ENCODE peak calls at places on chromosomes 2 and 18, in five cellular contexts. R, E, L, D and K are unnamed samples.

GRCh38 chr2:170276926-170277571 is 99.1 kb downstream of the MYO3B start:
- DNase-seq in E (no peak), R (no peak), L (no peak), D (no peak), K (peak)

GRCh38 chr2:189534854-189535253 is 45.7 kb downstream of the SLC40A1 start:
- DNase-seq in L (no peak), D (no peak), E (no peak), R (no peak), K (no peak)

GRCh38 chr2:73264332-73264606 is 20.0 kb downstream of the FBXO41 start:
- DNase-seq in D (no peak), R (no peak), L (no peak), E (no peak), K (no peak)

GRCh38 chr2:56314809-56315208 is 131.0 kb downstream of the CCDC85A start:
- DNase-seq in D (no peak), E (no peak), L (no peak), R (no peak), K (no peak)

GRCh38 chr2:65146067-65146466 is 16.2 kb upstream of the RAB1A start:
- DNase-seq in R (no peak), L (no peak), E (no peak), D (no peak), K (no peak)

GRCh38 chr2:167135691-167136090 is 247.4 kb downstream of the XIRP2 start:
- DNase-seq in R (peak), D (no peak), L (no peak), E (peak), K (no peak)

GRCh38 chr2:38073211-38074005 is 2.5 kb downstream of the CYP1B1 start:
- DNase-seq in L (no peak), E (no peak), R (no peak), D (no peak), K (no peak)

GRCh38 chr2:61534926-61535325 is 3.2 kb downstream of the XPO1 start:
- DNase-seq in D (no peak), E (no peak), R (no peak), L (no peak), K (no peak)

GRCh38 chr18:33749831-33750230 is 171.8 kb downstream of the ASXL3 start:
- DNase-seq in D (peak), R (no peak), L (no peak), E (no peak), K (no peak)

GRCh38 chr18:73979742-73980141 is 167.9 kb downstream of the FBXO15 start:
- DNase-seq in L (no peak), D (no peak), R (no peak), E (no peak), K (no peak)

GRCh38 chr18:55381277-55381676 is 206.7 kb downstream of the TCF4 start:
- DNase-seq in D (no peak), L (no peak), R (no peak), E (peak), K (no peak)

GRCh38 chr2:241844066-241844728 is 14.5 kb downstream of the PDCD1 start:
- DNase-seq in D (peak), E (peak), R (peak), L (peak), K (peak)

GRCh38 chr18:36028859-36029258 is 38.5 kb downstream of the RPRD1A start:
- DNase-seq in R (no peak), L (no peak), E (no peak), D (no peak), K (no peak)

GRCh38 chr2:111148225-111148873 is 27.6 kb downstream of the BCL2L11 start:
- DNase-seq in R (no peak), D (no peak), E (no peak), L (no peak), K (no peak)

GRCh38 chr2:39215545-39215944 is 28.2 kb downstream of the CDKL4 start:
- DNase-seq in L (no peak), R (no peak), E (no peak), D (no peak), K (no peak)

GRCh38 chr2:54258171-54258570 is 2.1 kb upstream of the TSPYL6 start:
- DNase-seq in R (no peak), L (no peak), D (no peak), E (no peak), K (peak)

GRCh38 chr2:44246840-44247369 is 28.4 kb upstream of the SLC3A1 start:
- DNase-seq in E (no peak), R (no peak), D (no peak), L (no peak), K (no peak)

GRCh38 chr18:59620381-59620780 is 76.8 kb downstream of the CCBE1 start:
- DNase-seq in D (no peak), R (no peak), E (no peak), L (no peak), K (no peak)

GRCh38 chr18:79374408-79375171 is 21.1 kb upstream of the NFATC1 start:
- DNase-seq in E (no peak), D (no peak), L (no peak), R (no peak), K (no peak)

GRCh38 chr2:234467289-234467688 is 29.6 kb downstream of the ARL4C start:
- DNase-seq in E (no peak), L (no peak), R (no peak), D (no peak), K (no peak)

GRCh38 chr2:201254331-201254730 is 6.0 kb upstream of the CASP8 start:
- DNase-seq in L (no peak), E (no peak), D (no peak), R (no peak), K (no peak)

GRCh38 chr2:170525566-170525900 is 189.6 kb upstream of the SP5 start:
- DNase-seq in E (no peak), R (no peak), D (peak), L (no peak), K (peak)

GRCh38 chr18:5542393-5543035 is 1.3 kb downstream of the EPB41L3 start:
- DNase-seq in R (no peak), L (no peak), D (peak), E (no peak), K (no peak)

GRCh38 chr2:117555965-117556364 is 258.5 kb upstream of the DDX18 start:
- DNase-seq in E (no peak), R (no peak), L (no peak), D (no peak), K (no peak)

GRCh38 chr2:163736433-163737168 is 793 bp upstream of the FIGN start:
- DNase-seq in D (peak), L (peak), R (no peak), E (peak), K (peak)

GRCh38 chr18:32801236-32801635 is 28.4 kb upstream of the KLHL14 start:
- DNase-seq in D (no peak), L (no peak), R (no peak), E (no peak), K (no peak)

GRCh38 chr2:234291765-234292204 is 205.1 kb downstream of the ARL4C start:
- DNase-seq in R (peak), E (peak), L (no peak), D (no peak), K (peak)

GRCh38 chr2:177579486-177580036 is 187.0 kb downstream of the AGPS start:
- DNase-seq in L (no peak), E (no peak), D (no peak), R (no peak), K (no peak)

GRCh38 chr18:72107647-72108046 is 436.5 kb downstream of the CBLN2 start:
- DNase-seq in D (no peak), L (peak), E (no peak), R (no peak), K (no peak)

GRCh38 chr2:109494842-109495241 is 118.9 kb downstream of the SEPTIN10 start:
- DNase-seq in L (no peak), D (no peak), R (no peak), E (no peak), K (peak)

GRCh38 chr18:8469793-8470192 is 139.4 kb upstream of the RAB12 start:
- DNase-seq in L (no peak), R (no peak), D (no peak), E (no peak), K (no peak)

GRCh38 chr2:101743288-101743687 is 45.8 kb downstream of the MAP4K4 start:
- DNase-seq in D (no peak), R (no peak), E (no peak), L (no peak), K (no peak)

GRCh38 chr2:170817247-170817998 is 736 bp downstream of the GAD1 start:
- DNase-seq in R (no peak), E (no peak), L (peak), D (no peak), K (no peak)

GRCh38 chr2:74578476-74578875 is 24.0 kb downstream of the DOK1 start:
- DNase-seq in L (no peak), E (no peak), R (no peak), D (no peak), K (no peak)
- H3K27ac ChIP-seq in L (no peak), E (no peak), R (no peak), D (no peak), K (no peak)

GRCh38 chr2:105177546-105178254 is 63.8 kb upstream of the GPR45 start:
- DNase-seq in D (no peak), R (no peak), L (no peak), E (no peak), K (no peak)

GRCh38 chr2:105177008-105177407 is 64.5 kb upstream of the GPR45 start:
- DNase-seq in R (no peak), L (no peak), E (no peak), D (no peak), K (no peak)

GRCh38 chr2:105179469-105180372 is 61.8 kb upstream of the GPR45 start:
- DNase-seq in D (no peak), L (no peak), E (no peak), R (no peak), K (peak)

GRCh38 chr2:105175231-105175630 is 66.3 kb upstream of the GPR45 start:
- DNase-seq in D (no peak), L (no peak), E (peak), R (no peak), K (no peak)

DNA sequence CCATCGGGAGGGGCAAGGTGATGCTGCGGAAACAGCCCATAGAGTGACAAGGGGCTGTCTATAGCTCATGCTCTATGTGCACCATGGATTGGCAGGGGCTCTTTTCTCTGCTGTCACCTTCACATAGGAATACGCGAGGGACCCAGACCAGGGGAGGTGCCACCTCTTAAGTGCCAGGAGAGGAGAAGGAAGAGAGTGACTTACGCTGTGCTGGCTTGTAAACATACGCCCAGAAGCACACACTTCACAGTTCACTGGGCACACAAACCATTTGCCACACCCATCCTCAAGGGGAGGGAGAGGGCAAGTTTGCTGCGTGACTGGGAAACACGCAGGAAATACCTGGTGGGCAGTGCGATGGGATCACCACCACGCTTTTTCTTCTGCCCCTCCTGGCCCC is 65.1 kb upstream of the GPR45 start:
- DNase-seq in D (no peak), R (no peak), L (no peak), E (no peak), K (peak)
- H3K27ac ChIP-seq in D (no peak), R (no peak), L (no peak), E (no peak), K (no peak)

GRCh38 chr2:25295654-25296053 is 46.1 kb downstream of the DNMT3A start:
- DNase-seq in E (no peak), R (no peak), L (no peak), D (no peak), K (no peak)

GRCh38 chr2:25293145-25293544 is 48.6 kb downstream of the DNMT3A start:
- DNase-seq in D (no peak), E (no peak), L (no peak), R (no peak), K (no peak)

GRCh38 chr2:25292408-25292807 is 49.3 kb downstream of the DNMT3A start:
- DNase-seq in E (no peak), R (no peak), L (no peak), D (no peak), K (no peak)

GRCh38 chr2:25294573-25295462 is 46.9 kb downstream of the DNMT3A start:
- DNase-seq in L (no peak), R (peak), D (peak), E (peak), K (peak)

DNA sequence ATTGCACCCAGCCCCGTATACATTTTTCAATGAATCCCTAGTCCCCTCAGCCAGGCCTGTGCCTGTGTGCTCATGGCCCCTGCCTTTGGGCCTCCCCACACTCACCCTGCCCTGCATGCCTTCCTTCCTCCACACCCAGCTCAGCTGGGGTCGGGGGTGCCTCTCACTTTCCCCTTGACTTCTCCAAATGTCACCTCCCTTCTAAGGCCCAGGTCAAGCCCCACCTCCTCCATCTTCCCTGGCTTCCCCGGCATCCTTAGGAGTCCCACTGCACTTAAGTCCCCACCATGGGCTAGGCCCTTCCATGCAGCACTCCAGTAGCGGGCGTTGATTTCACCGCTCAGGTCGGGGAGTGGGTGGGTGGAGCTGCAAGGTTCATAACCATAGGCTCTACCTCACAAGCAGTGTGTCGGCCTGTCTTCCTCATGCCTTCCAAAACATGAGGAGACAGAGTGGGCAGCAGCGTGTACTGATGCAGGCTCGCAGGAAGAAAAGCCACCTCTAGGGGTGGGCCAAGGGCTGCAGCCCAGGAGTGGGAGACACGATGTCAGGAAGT is 47.7 kb downstream of the DNMT3A start:
- DNase-seq in L (no peak), E (no peak), R (no peak), D (no peak), K (no peak)
- H3K27ac ChIP-seq in L (no peak), E (peak), R (peak), D (peak), K (peak)

GRCh38 chr2:74844752-74845151 is 10.8 kb downstream of the HK2 start:
- DNase-seq in D (no peak), R (no peak), E (no peak), L (no peak), K (no peak)

GRCh38 chr2:74845991-74846390 is 12.1 kb downstream of the HK2 start:
- DNase-seq in D (no peak), E (no peak), L (no peak), R (no peak), K (no peak)

GRCh38 chr2:74843371-74844298 is 9.7 kb downstream of the HK2 start:
- DNase-seq in E (peak), L (no peak), R (peak), D (peak), K (no peak)

GRCh38 chr2:74846481-74846880 is 12.6 kb downstream of the HK2 start:
- DNase-seq in D (no peak), R (no peak), E (no peak), L (no peak), K (no peak)

GRCh38 chr2:74845217-74845751 is 11.4 kb downstream of the HK2 start:
- DNase-seq in E (no peak), R (no peak), D (peak), L (no peak), K (peak)
- H3K27ac ChIP-seq in E (no peak), R (peak), D (peak), L (no peak), K (peak)

DNA sequence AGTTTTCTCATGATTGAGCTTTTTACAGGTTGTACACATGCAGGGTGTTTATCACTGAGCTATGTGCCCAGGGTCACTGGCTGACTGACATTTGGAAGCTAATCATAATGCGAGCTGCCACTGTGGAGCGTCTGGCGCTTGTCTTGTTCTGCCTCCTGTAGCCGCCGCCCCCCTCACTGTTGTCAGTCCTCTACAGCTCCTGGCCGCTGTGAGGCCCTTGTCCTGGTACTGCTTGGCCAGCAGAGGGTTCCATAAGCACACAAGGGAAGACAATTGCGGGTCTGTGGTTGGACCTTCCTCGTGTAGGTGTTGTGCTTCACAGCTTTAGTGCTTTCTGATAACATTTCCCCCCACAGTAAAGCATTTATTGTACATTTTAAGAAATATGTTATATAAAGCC is 105.6 kb upstream of the LDLRAD4 start:
- DNase-seq in R (no peak), L (peak), E (no peak), D (peak), K (peak)
- H3K27ac ChIP-seq in R (no peak), L (no peak), E (no peak), D (peak), K (no peak)